ENCODE peak calls at places on chromosome 10, in four cellular contexts. H is hepatocyte; X is cardiac muscle cell; J is CD8-positive, alpha-beta T cell. P is an unnamed sample. For H3K36me3, the result is how much of the 10 kb centered on the place peaks cover.

GRCh38 chr10:31020128-31020527 is 11.5 kb downstream of the ZNF438 start:
- DNase-seq in H (no peak), X (no peak), J (no peak), P (no peak)

GRCh38 chr10:34827087-34827766 is 12.1 kb upstream of the PARD3 start:
- DNase-seq in H (no peak), X (no peak), J (no peak), P (no peak)

GRCh38 chr10:98299341-98299740 is 31.3 kb upstream of the LOXL4 start:
- DNase-seq in H (peak), X (peak), J (no peak), P (no peak)

GRCh38 chr10:7634142-7634894 is 32.4 kb downstream of the ITIH5 start:
- DNase-seq in H (no peak), X (no peak), J (no peak), P (no peak)

GRCh38 chr10:130018253-130018652 is 54.2 kb upstream of the EBF3 start:
- DNase-seq in H (peak), X (no peak), J (no peak), P (no peak)

GRCh38 chr10:97573021-97573420 is 442 bp downstream of the ANKRD2 start:
- DNase-seq in H (no peak), X (no peak), J (no peak), P (no peak)

GRCh38 chr10:121732676-121733445 is 134.6 kb upstream of the FGFR2 start:
- DNase-seq in H (no peak), X (no peak), J (no peak), P (no peak)

GRCh38 chr10:130432271-130432670 is 296.1 kb downstream of the GLRX3 start:
- DNase-seq in H (no peak), X (no peak), J (no peak), P (no peak)

GRCh38 chr10:100788027-100788900 is 42.9 kb downstream of the PAX2 start:
- DNase-seq in H (no peak), X (no peak), J (no peak), P (no peak)

GRCh38 chr10:74529205-74529604 is 297.2 kb upstream of the KAT6B start:
- DNase-seq in H (no peak), X (no peak), J (no peak), P (no peak)

GRCh38 chr10:7306147-7306546 is 104.7 kb downstream of the SFMBT2 start:
- DNase-seq in H (no peak), X (no peak), J (no peak), P (no peak)

GRCh38 chr10:125083576-125083920 is 76.8 kb downstream of the CTBP2 start:
- DNase-seq in H (no peak), X (no peak), J (no peak), P (no peak)

GRCh38 chr10:7260412-7260900 is 150.4 kb downstream of the SFMBT2 start:
- DNase-seq in H (peak), X (peak), J (no peak), P (no peak)

GRCh38 chr10:77282163-77282562 is 355.4 kb downstream of the KCNMA1 start:
- DNase-seq in H (no peak), X (no peak), J (no peak), P (no peak)

GRCh38 chr10:82091413-82091812 is 216.4 kb downstream of the NRG3 start:
- DNase-seq in H (no peak), X (no peak), J (no peak), P (no peak)

GRCh38 chr10:100519321-100520051 is at the start of gene SEC31B:
- DNase-seq in H (peak), X (peak), J (no peak), P (no peak)

GRCh38 chr10:131790021-131790420 is 110.8 kb upstream of the PPP2R2D start:
- DNase-seq in H (no peak), X (no peak), J (no peak), P (no peak)

DNA sequence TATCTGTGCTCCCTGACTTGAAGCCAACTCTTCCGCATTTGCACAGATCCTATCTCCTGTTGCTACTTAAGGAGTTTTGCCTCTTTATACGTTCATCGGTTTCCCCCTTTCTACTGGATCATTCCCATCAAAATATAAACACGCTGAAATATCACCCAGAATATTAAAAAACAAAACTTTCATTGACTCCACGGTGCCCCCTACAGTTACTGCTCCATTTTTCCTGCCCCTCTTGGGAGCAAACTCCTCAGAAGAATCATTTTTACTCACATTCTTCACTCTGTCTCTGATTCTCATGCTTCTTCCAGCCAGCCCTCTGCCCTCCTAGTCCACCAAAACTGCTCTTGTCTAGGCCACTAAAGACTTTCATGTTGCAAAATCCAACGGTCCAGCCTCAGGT is 66.4 kb downstream of the MYOF start:
- DNase-seq in H (no peak), X (no peak), J (no peak), P (no peak)
- TF ChIP-seq CTCF in H (no peak), X (peak), J (no peak), P (peak)

DNA sequence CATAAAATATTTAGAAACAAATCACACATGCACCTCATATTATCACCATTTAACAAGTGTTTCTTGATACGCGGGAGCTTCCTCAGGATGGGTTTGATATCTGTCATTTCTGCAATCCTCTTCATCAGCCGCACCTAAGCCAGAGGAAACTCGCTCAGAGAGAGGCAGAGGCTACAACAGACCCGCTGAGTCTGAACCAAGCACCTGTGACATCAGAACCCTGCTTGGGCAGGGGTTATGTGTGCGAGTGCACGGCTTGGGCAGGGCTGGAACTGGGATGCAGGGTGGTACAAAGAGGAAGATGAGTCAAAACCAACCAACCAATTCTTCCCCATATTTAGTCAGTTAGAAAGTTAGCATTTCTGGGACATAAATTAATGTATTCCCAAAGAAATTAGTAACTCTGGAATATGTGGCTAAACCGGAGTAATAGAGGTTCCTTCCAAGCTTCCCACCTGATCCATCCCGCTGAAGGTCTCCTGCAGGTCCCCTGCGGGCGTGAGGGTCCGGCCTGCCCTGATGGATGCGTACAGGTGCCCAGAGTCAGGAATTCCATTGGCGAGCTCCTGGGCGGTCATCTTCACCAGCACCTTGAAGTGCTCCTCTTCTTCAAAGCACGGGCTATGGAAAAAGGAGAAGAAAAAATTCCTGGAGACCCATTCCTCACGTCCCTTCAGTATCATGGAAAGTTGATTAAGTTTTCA is 25.3 kb downstream of the PITRM1 start:
- DNase-seq in H (no peak), X (no peak), J (no peak), P (no peak)
- H3K36me3 ChIP-seq in H (under half), X (half or more), J (half or more), P (under half)

GRCh38 chr10:69007260-69007659 is 18.7 kb downstream of the KIFBP start:
- DNase-seq in H (no peak), X (no peak), J (no peak), P (no peak)
- TF ChIP-seq CTCF in H (no peak), X (peak), J (no peak), P (peak)

GRCh38 chr10:11282156-11282555 is 264.5 kb downstream of the CELF2 start:
- DNase-seq in H (no peak), X (no peak), J (no peak), P (no peak)
- H3K36me3 ChIP-seq in H (under half), X (under half), J (half or more), P (under half)

GRCh38 chr10:28733245-28733644 is 55.9 kb downstream of the BAMBI start:
- DNase-seq in H (no peak), X (no peak), J (no peak), P (no peak)

GRCh38 chr10:28734940-28735759 is 57.8 kb downstream of the BAMBI start:
- DNase-seq in H (peak), X (no peak), J (no peak), P (no peak)

GRCh38 chr10:28737096-28737495 is 59.8 kb downstream of the BAMBI start:
- DNase-seq in H (no peak), X (no peak), J (no peak), P (no peak)

GRCh38 chr10:28733647-28734046 is 56.3 kb downstream of the BAMBI start:
- DNase-seq in H (no peak), X (no peak), J (no peak), P (no peak)

DNA sequence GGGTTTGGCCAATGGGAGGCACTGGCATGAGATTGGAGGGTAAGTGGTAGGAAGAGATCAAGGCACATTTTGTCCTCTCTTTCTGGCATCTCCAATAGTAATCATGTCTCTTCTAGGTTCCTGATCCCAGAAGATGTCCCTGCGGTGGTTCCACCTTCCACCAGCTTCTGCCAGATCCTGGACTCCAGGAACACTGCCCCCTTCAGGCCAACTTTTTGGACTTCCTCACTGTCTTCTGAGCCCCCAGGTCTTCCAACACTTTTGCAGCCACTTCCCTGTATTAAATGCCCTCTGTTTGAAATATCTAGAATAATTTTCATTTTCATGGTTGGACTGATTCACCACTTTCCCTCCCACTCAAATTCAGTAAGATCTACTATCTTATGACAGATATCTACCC is 60.9 kb downstream of the BAMBI start:
- DNase-seq in H (no peak), X (no peak), J (no peak), P (no peak)
- TF ChIP-seq CTCF in H (no peak), X (peak), J (no peak), P (no peak)

GRCh38 chr10:79143879-79144278 is 75.1 kb downstream of the ZMIZ1 start:
- DNase-seq in H (no peak), X (no peak), J (no peak), P (no peak)
- H3K36me3 ChIP-seq in H (under half), X (under half), J (under half), P (under half)

GRCh38 chr10:1217661-1218060 is 161.5 kb downstream of the WDR37 start:
- DNase-seq in H (no peak), X (no peak), J (no peak), P (no peak)

GRCh38 chr10:1217237-1217587 is 161.0 kb downstream of the WDR37 start:
- DNase-seq in H (no peak), X (no peak), J (no peak), P (no peak)

GRCh38 chr10:1214882-1215540 is 158.8 kb downstream of the WDR37 start:
- DNase-seq in H (no peak), X (no peak), J (no peak), P (no peak)

GRCh38 chr10:1216576-1217236 is 160.5 kb downstream of the WDR37 start:
- DNase-seq in H (no peak), X (no peak), J (no peak), P (no peak)

DNA sequence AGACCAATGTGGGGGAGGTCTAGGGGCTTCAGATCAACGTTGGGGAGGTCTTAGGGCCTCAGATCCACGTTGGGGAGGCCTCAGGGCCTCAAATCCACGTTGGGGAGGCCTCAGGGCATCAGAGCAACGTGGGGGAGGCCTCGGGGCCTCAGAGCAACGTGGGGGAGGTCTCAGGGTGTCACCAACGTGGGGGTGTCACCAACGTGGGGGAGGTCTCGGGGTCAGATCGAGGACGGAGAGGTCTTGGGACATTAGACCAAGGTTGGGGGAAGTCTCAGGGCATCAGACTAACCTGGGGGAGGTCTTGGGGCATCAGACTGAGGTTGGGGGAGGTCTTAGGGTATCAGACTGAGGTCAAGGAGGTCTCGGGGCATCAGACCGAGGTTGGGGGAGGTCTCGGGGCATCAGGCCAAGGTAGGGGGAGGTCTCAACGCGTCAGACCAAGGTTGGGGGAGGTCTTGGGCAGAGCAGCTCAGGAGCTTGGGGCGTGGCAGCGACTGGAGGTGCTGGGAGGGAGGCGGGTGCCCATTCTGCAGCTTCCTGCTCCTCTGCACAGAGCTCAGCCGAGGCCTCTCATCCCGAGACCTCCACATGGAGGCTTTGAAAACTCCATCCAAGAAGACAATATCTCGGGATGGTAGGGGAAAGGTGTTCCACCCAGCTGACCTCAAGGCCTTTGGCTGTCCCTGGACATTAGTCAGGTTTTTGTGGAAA is 159.8 kb downstream of the WDR37 start:
- DNase-seq in H (no peak), X (no peak), J (no peak), P (no peak)
- TF ChIP-seq CTCF in H (no peak), X (no peak), J (no peak), P (no peak)

DNA sequence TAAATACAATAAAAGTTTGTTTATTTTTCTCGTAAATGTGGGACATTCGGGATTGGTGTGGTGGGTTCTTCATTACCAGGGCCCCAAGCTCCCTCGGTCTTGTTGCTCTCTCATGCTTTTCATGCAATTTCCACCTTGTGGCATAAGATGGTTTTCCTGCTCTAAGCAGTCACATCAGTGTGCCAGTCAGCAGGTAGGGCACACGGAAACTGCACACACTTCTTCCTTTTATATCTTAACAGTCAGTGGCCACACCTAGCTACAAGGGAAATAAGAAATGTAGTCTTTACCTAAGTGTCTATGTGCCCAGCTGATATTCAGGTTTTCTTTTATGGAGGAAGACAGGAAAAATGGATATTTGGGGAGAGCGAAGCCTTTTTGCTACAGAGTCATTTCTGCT is 6.5 kb downstream of the TAF5 start:
- DNase-seq in H (no peak), X (no peak), J (no peak), P (no peak)
- H3K36me3 ChIP-seq in H (under half), X (under half), J (under half), P (under half)

GRCh38 chr10:96044686-96045085 is 1.3 kb downstream of the CCNJ start:
- DNase-seq in H (peak), X (no peak), J (no peak), P (no peak)

GRCh38 chr10:96041146-96041545 is 2.2 kb upstream of the CCNJ start:
- DNase-seq in H (peak), X (no peak), J (no peak), P (no peak)

GRCh38 chr10:96046546-96046945 is 3.2 kb downstream of the CCNJ start:
- DNase-seq in H (no peak), X (no peak), J (no peak), P (no peak)

GRCh38 chr10:96043895-96044580 is 655 bp downstream of the CCNJ start:
- DNase-seq in H (peak), X (peak), J (peak), P (peak)

GRCh38 chr10:96043157-96043894 is at the start of gene CCNJ:
- DNase-seq in H (peak), X (peak), J (peak), P (peak)
- TF ChIP-seq CTCF in H (peak), X (no peak), J (no peak), P (peak)

DNA sequence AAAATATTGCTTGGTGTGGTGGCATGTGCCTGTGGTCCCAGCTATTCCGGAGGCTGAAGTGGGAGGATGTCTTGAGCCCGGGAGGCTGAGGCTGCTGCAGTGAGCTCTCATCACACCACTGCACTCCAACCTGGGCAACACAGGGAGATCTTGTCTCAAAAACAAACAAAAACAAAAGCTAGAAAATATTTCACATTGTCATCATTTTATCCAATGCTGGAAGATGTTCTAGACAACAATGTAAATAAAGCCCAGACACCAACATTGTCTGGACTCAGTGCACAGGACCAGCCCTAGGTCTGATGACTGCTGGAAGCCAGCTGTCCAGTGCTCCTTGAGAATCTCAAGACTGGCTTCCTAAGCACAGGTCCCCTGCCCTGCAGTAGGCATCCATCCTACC is 13.5 kb downstream of the SEPHS1 start:
- DNase-seq in H (no peak), X (no peak), J (no peak), P (no peak)
- H3K36me3 ChIP-seq in H (under half), X (under half), J (under half), P (under half)